ENCODE peak calls at places on chromosomes 6 and 20, in ten cellular contexts. F is IMR-90; M is pancreas; S is right cardiac atrium; U is body of pancreas; P is CD4-positive, alpha-beta memory T cell; L is sigmoid colon; K is fibroblast of lung; W is neural progenitor cell; Z is breast epithelium. D is an unnamed sample. For H3K4me1, the result is how much of the 10 kb centered on the place peaks cover.

GRCh38 chr6:163962627-163963117 is 548.2 kb downstream of the QKI start:
- DNase-seq in F (no peak), M (no peak), S (peak), U (no peak), P (no peak), L (no peak), K (no peak), W (no peak), Z (no peak), D (no peak)

GRCh38 chr20:44805991-44806729 is 4.2 kb downstream of the RIMS4 start:
- DNase-seq in F (peak), M (no peak), S (peak), U (peak), P (no peak), L (peak), K (peak), W (peak), Z (no peak), D (no peak)

GRCh38 chr6:167825759-167826229 is 917 bp upstream of the AFDN start:
- DNase-seq in F (no peak), M (peak), S (no peak), U (peak), P (peak), L (peak), K (no peak), W (peak), Z (peak), D (peak)

GRCh38 chr6:28543671-28544131 is 18.0 kb downstream of the GPX5 start:
- DNase-seq in F (no peak), M (no peak), S (peak), U (no peak), P (peak), L (no peak), K (peak), W (peak), Z (no peak), D (no peak)

GRCh38 chr6:11918021-11918738 is 93.9 kb upstream of the HIVEP1 start:
- DNase-seq in F (peak), M (no peak), S (no peak), U (no peak), P (no peak), L (no peak), K (peak), W (no peak), Z (no peak), D (no peak)

GRCh38 chr6:51467231-51467952 is 620.0 kb downstream of the PKHD1 start:
- DNase-seq in F (no peak), M (no peak), S (no peak), U (no peak), P (no peak), L (no peak), K (no peak), W (peak), Z (no peak), D (no peak)

GRCh38 chr20:24692429-24693190 is 223.2 kb downstream of the SYNDIG1 start:
- DNase-seq in F (no peak), M (no peak), S (no peak), U (no peak), P (no peak), L (peak), K (no peak), W (no peak), Z (peak), D (no peak)

GRCh38 chr6:82017316-82017715 is 230.2 kb downstream of the IBTK start:
- DNase-seq in F (peak), M (no peak), S (no peak), U (peak), P (no peak), L (peak), K (peak), W (peak), Z (no peak), D (peak)

GRCh38 chr6:98871057-98871456 is 36.7 kb downstream of the POU3F2 start:
- DNase-seq in F (no peak), M (no peak), S (no peak), U (no peak), P (no peak), L (no peak), K (peak), W (no peak), Z (no peak), D (peak)

GRCh38 chr6:132068766-132069165 is 117.6 kb upstream of the CCN2 start:
- DNase-seq in F (peak), M (no peak), S (no peak), U (no peak), P (no peak), L (no peak), K (no peak), W (no peak), Z (no peak), D (no peak)

GRCh38 chr6:170156448-170157375 is 134.2 kb downstream of the DLL1 start:
- DNase-seq in F (no peak), M (no peak), S (peak), U (no peak), P (no peak), L (no peak), K (no peak), W (no peak), Z (no peak), D (no peak)

GRCh38 chr6:26216886-26217713 is 129.9 kb downstream of the HFE start:
- DNase-seq in F (peak), M (peak), S (peak), U (peak), P (no peak), L (peak), K (peak), W (peak), Z (peak), D (peak)

GRCh38 chr20:3323398-3323797 is 84.1 kb downstream of the DNAAF9 start:
- DNase-seq in F (no peak), M (no peak), S (peak), U (no peak), P (no peak), L (no peak), K (peak), W (no peak), Z (no peak), D (peak)

GRCh38 chr20:22984611-22985010 is 50.5 kb upstream of the SSTR4 start:
- DNase-seq in F (no peak), M (no peak), S (peak), U (peak), P (no peak), L (no peak), K (no peak), W (no peak), Z (no peak), D (no peak)

GRCh38 chr6:119966484-119966883 is 616.9 kb upstream of the MAN1A1 start:
- DNase-seq in F (no peak), M (no peak), S (no peak), U (no peak), P (no peak), L (no peak), K (no peak), W (peak), Z (no peak), D (no peak)

GRCh38 chr6:126307859-126308258 is 32.1 kb upstream of the CENPW start:
- DNase-seq in F (peak), M (no peak), S (no peak), U (no peak), P (no peak), L (no peak), K (peak), W (no peak), Z (no peak), D (no peak)

GRCh38 chr6:67630146-67630545 is 1004.9 kb upstream of the ADGRB3 start:
- DNase-seq in F (peak), M (no peak), S (no peak), U (no peak), P (no peak), L (no peak), K (peak), W (no peak), Z (no peak), D (no peak)

GRCh38 chr6:101722991-101723579 is 329.6 kb downstream of the GRIK2 start:
- DNase-seq in F (peak), M (no peak), S (no peak), U (no peak), P (no peak), L (no peak), K (peak), W (no peak), Z (no peak), D (peak)

GRCh38 chr6:37289931-37290330 is 32.0 kb upstream of the TMEM217 start:
- DNase-seq in F (no peak), M (no peak), S (no peak), U (no peak), P (peak), L (no peak), K (no peak), W (no peak), Z (no peak), D (peak)

GRCh38 chr6:160261991-160262718 is 3.5 kb upstream of the SLC22A2 start:
- DNase-seq in F (no peak), M (no peak), S (peak), U (no peak), P (no peak), L (no peak), K (no peak), W (no peak), Z (no peak), D (no peak)

GRCh38 chr6:92495246-92495645 is 924.1 kb downstream of the EPHA7 start:
- DNase-seq in F (no peak), M (no peak), S (no peak), U (no peak), P (no peak), L (no peak), K (peak), W (no peak), Z (peak), D (no peak)
- H3K4me1 ChIP-seq in F (under half), M (under half), S (under half), U (under half), P (under half), L (under half), K (under half), W (under half), Z (under half), D (under half)

DNA sequence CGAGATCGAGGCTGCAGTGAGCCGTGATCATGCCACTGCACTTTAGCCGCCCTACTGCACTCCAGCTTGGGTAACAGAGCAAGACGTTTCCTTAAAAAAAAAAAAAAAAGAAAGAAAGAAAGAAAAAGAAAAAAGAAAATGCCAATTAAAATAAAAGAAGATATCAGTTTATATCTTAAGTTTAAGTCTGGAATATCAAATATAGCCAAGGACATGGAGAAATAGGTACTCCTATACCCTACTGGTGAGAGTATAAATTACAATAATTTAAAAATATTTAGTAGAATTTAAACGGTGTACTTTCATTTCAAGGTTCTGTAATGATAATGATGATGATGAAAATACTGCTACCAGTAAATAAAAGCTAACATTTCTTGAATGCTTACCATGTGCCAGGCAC is 3.8 kb upstream of the TRIM31 start:
- DNase-seq in F (no peak), M (no peak), S (no peak), U (no peak), P (no peak), L (no peak), K (no peak), W (no peak), Z (no peak), D (no peak)
- H3K27ac ChIP-seq in F (no peak), M (no peak), S (no peak), U (no peak), P (no peak), L (no peak), K (no peak), W (no peak), Z (no peak), D (no peak)

DNA sequence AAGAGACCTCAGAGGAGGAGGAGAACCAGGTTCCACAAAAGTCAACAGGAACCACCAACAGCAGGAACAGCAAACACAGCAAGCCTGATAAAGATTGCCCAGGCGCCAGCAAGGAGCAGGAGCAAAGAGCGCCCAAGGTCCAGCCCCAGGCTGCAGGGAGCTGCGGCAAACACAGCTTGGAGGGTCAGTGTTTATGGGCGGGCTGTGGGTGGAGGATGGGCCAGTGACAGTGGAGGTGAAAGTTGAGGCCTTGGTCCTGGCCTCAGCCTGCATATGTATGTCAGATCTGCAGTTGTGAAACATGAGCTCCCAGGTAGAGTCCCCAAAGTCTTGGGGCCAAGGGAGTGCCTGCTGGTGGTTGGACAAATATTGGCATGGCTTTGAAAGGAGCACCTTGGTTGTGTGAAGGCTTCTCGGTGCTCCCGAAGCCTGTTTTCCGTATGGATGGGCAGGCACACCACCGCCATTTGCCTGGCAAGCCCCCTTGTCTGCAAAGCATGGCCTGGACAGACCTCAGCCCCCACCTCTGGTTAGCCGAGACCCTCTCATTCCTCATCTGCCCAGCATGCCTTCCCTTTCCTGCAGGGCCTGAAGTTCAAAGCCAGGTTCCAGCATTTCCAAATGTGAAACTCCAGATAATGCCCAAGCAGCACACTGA is 2.0 kb upstream of the CAPN11 start:
- DNase-seq in F (no peak), M (peak), S (no peak), U (peak), P (no peak), L (no peak), K (no peak), W (no peak), Z (no peak), D (no peak)
- H3K4me1 ChIP-seq in F (under half), M (under half), S (under half), U (half or more), P (under half), L (under half), K (under half), W (under half), Z (under half), D (under half)

GRCh38 chr20:36957875-36958667 is 6.6 kb upstream of the SAMHD1 start:
- DNase-seq in F (no peak), M (no peak), S (no peak), U (peak), P (no peak), L (no peak), K (no peak), W (no peak), Z (no peak), D (no peak)
- H3K27ac ChIP-seq in F (no peak), M (no peak), S (no peak), U (no peak), P (no peak), L (no peak), K (no peak), W (no peak), Z (no peak), D (no peak)

GRCh38 chr6:117509021-117509420 is 26.5 kb downstream of the DCBLD1 start:
- DNase-seq in F (no peak), M (no peak), S (no peak), U (no peak), P (no peak), L (no peak), K (no peak), W (no peak), Z (no peak), D (no peak)
- H3K4me1 ChIP-seq in F (under half), M (under half), S (under half), U (under half), P (under half), L (under half), K (under half), W (under half), Z (under half), D (under half)

GRCh38 chr6:109302176-109302575 is 80.1 kb downstream of the CD164 start:
- DNase-seq in F (no peak), M (no peak), S (no peak), U (no peak), P (no peak), L (no peak), K (no peak), W (no peak), Z (no peak), D (no peak)

GRCh38 chr6:109305028-109305427 is 77.2 kb downstream of the CD164 start:
- DNase-seq in F (no peak), M (no peak), S (no peak), U (no peak), P (no peak), L (no peak), K (no peak), W (no peak), Z (no peak), D (no peak)

GRCh38 chr6:109303149-109303548 is 79.1 kb downstream of the CD164 start:
- DNase-seq in F (no peak), M (no peak), S (no peak), U (no peak), P (no peak), L (no peak), K (no peak), W (no peak), Z (no peak), D (no peak)

GRCh38 chr6:109303647-109304283 is 78.5 kb downstream of the CD164 start:
- DNase-seq in F (no peak), M (no peak), S (no peak), U (peak), P (no peak), L (no peak), K (no peak), W (no peak), Z (no peak), D (no peak)

DNA sequence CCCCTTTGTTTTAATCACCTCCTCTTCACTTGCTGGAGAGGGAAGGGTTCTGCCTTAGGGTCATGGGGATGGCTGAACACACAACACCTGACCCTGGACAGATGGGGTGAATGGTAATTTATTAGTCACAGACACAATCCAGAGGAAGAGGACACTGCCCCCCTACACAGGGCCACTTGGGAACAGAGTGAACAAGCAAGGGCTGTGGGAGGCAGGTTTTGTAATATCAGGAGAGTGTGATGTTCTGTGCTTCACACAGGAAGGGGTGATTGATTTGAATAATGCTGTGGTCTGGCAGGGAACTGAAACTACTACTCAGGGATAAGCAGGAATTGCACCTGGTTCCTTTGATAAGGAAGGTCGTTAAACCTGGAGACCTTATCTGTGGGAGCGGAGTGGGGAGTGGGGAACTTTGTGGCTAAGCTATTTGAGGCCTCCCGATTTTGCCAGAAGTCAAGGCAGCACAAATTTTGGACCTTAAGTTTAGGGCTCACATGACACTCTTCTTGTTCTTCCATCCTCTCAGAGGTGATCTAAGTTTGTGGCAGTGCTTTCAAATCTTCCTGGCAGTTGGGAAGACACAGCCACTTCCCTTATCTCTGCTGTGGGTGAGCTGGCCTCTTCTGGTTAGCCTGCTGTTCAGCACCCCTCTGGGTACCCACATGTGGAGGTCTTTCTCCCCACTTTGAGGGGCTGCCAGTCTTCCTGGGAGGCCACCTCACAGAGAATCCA is 77.8 kb downstream of the CD164 start:
- DNase-seq in F (no peak), M (no peak), S (no peak), U (peak), P (no peak), L (no peak), K (no peak), W (no peak), Z (no peak), D (no peak)
- H3K27ac ChIP-seq in F (no peak), M (no peak), S (peak), U (peak), P (no peak), L (no peak), K (no peak), W (no peak), Z (peak), D (peak)

GRCh38 chr20:47334022-47334551 is 22.4 kb downstream of the ZMYND8 start:
- DNase-seq in F (peak), M (no peak), S (no peak), U (peak), P (no peak), L (no peak), K (peak), W (no peak), Z (no peak), D (peak)
- H3K4me1 ChIP-seq in F (under half), M (under half), S (under half), U (under half), P (under half), L (half or more), K (under half), W (under half), Z (under half), D (half or more)

GRCh38 chr20:48909910-48910309 is 11.6 kb upstream of the ARFGEF2 start:
- DNase-seq in F (no peak), M (no peak), S (no peak), U (no peak), P (no peak), L (no peak), K (no peak), W (no peak), Z (no peak), D (no peak)
- H3K27ac ChIP-seq in F (no peak), M (no peak), S (no peak), U (no peak), P (peak), L (no peak), K (no peak), W (no peak), Z (no peak), D (no peak)

D was measured in PC-9.